ENCODE peak calls at places on chromosomes 1 and 21, in six cellular contexts. One of them, this sample, is unnamed.
A peak's percentile ranks its signal among the peaks of the same experiment; 100 is the strongest.

GRCh38 chr1:47901001-47901575 is 96.1 kb downstream of the TRABD2B start:
- DNase-seq in RWPE2: no peak
- DNase-seq in endodermal cell: peak; percentile 60
- DNase-seq in naive thymus-derived CD4-positive, alpha-beta T cell: no peak
- DNase-seq in prostate gland: no peak
- DNase-seq in transverse colon: no peak
- DNase-seq in this sample: no peak

GRCh38 chr1:31703431-31704260 is at the start of gene COL16A1:
- DNase-seq in prostate gland: peak; percentile 53
- DNase-seq in endodermal cell: peak; percentile 85
- DNase-seq in RWPE2: no peak
- DNase-seq in transverse colon: peak; percentile 63
- DNase-seq in naive thymus-derived CD4-positive, alpha-beta T cell: no peak
- DNase-seq in this sample: no peak

GRCh38 chr1:42737257-42737656 is 2.8 kb downstream of the CLDN19 start:
- DNase-seq in naive thymus-derived CD4-positive, alpha-beta T cell: no peak
- DNase-seq in RWPE2: no peak
- DNase-seq in transverse colon: peak; percentile 67
- DNase-seq in prostate gland: peak; percentile 85
- DNase-seq in endodermal cell: peak; percentile 34
- DNase-seq in this sample: no peak

GRCh38 chr1:66359815-66360214 is 174.1 kb upstream of the SGIP1 start:
- DNase-seq in endodermal cell: no peak
- DNase-seq in RWPE2: no peak
- DNase-seq in naive thymus-derived CD4-positive, alpha-beta T cell: no peak
- DNase-seq in transverse colon: no peak
- DNase-seq in prostate gland: no peak
- DNase-seq in this sample: no peak

GRCh38 chr21:41926068-41926806 is 27.6 kb downstream of the C2CD2 start:
- DNase-seq in transverse colon: no peak
- DNase-seq in naive thymus-derived CD4-positive, alpha-beta T cell: peak; percentile 69
- DNase-seq in RWPE2: no peak
- DNase-seq in prostate gland: peak; percentile 35
- DNase-seq in endodermal cell: peak; percentile 68
- DNase-seq in this sample: no peak

GRCh38 chr1:111882986-111883560 is 106.4 kb downstream of the KCND3 start:
- DNase-seq in RWPE2: no peak
- DNase-seq in naive thymus-derived CD4-positive, alpha-beta T cell: no peak
- DNase-seq in prostate gland: no peak
- DNase-seq in transverse colon: no peak
- DNase-seq in endodermal cell: no peak
- DNase-seq in this sample: no peak

GRCh38 chr1:61446531-61446991 is 278.4 kb downstream of the TM2D1 start:
- DNase-seq in RWPE2: no peak
- DNase-seq in endodermal cell: no peak
- DNase-seq in transverse colon: no peak
- DNase-seq in prostate gland: no peak
- DNase-seq in naive thymus-derived CD4-positive, alpha-beta T cell: no peak
- DNase-seq in this sample: no peak

GRCh38 chr1:161835963-161836362 is 69.8 kb downstream of the ATF6 start:
- DNase-seq in transverse colon: no peak
- DNase-seq in endodermal cell: no peak
- DNase-seq in naive thymus-derived CD4-positive, alpha-beta T cell: no peak
- DNase-seq in prostate gland: no peak
- DNase-seq in RWPE2: no peak
- DNase-seq in this sample: no peak

GRCh38 chr1:229803601-229804217 is 177.7 kb downstream of the URB2 start:
- DNase-seq in naive thymus-derived CD4-positive, alpha-beta T cell: no peak
- DNase-seq in transverse colon: no peak
- DNase-seq in RWPE2: no peak
- DNase-seq in endodermal cell: no peak
- DNase-seq in prostate gland: peak; percentile 12
- DNase-seq in this sample: no peak

GRCh38 chr1:213649373-213649772 is 338.4 kb upstream of the PROX1 start:
- DNase-seq in endodermal cell: peak; percentile 61
- DNase-seq in transverse colon: no peak
- DNase-seq in naive thymus-derived CD4-positive, alpha-beta T cell: no peak
- DNase-seq in RWPE2: no peak
- DNase-seq in prostate gland: no peak
- DNase-seq in this sample: no peak

GRCh38 chr1:6163191-6163972 is 16.7 kb downstream of the CHD5 start:
- DNase-seq in transverse colon: no peak
- DNase-seq in endodermal cell: no peak
- DNase-seq in naive thymus-derived CD4-positive, alpha-beta T cell: no peak
- DNase-seq in prostate gland: no peak
- DNase-seq in RWPE2: no peak
- DNase-seq in this sample: no peak

GRCh38 chr1:231226161-231226560 is 14.9 kb upstream of the GNPAT start:
- DNase-seq in endodermal cell: no peak
- DNase-seq in transverse colon: no peak
- DNase-seq in naive thymus-derived CD4-positive, alpha-beta T cell: no peak
- DNase-seq in prostate gland: no peak
- DNase-seq in RWPE2: no peak
- DNase-seq in this sample: no peak

GRCh38 chr1:217333939-217334338 is 297.0 kb downstream of the GPATCH2 start:
- DNase-seq in prostate gland: no peak
- DNase-seq in RWPE2: no peak
- DNase-seq in transverse colon: peak; percentile 9
- DNase-seq in naive thymus-derived CD4-positive, alpha-beta T cell: no peak
- DNase-seq in endodermal cell: peak; percentile 90
- DNase-seq in this sample: no peak

GRCh38 chr1:183209533-183210158 is 23.6 kb downstream of the LAMC2 start:
- DNase-seq in naive thymus-derived CD4-positive, alpha-beta T cell: no peak
- DNase-seq in transverse colon: no peak
- DNase-seq in endodermal cell: no peak
- DNase-seq in prostate gland: no peak
- DNase-seq in RWPE2: no peak
- DNase-seq in this sample: no peak

GRCh38 chr1:187244623-187245022 is 415.9 kb downstream of the PLA2G4A start:
- DNase-seq in prostate gland: peak; percentile 50
- DNase-seq in endodermal cell: no peak
- DNase-seq in transverse colon: no peak
- DNase-seq in RWPE2: no peak
- DNase-seq in naive thymus-derived CD4-positive, alpha-beta T cell: no peak
- DNase-seq in this sample: no peak

GRCh38 chr1:64950284-64950809 is 16.0 kb downstream of the JAK1 start:
- DNase-seq in prostate gland: no peak
- DNase-seq in transverse colon: no peak
- DNase-seq in naive thymus-derived CD4-positive, alpha-beta T cell: no peak
- DNase-seq in RWPE2: no peak
- DNase-seq in endodermal cell: no peak
- DNase-seq in this sample: no peak

GRCh38 chr1:115158181-115158580 is 68.9 kb upstream of the TSPAN2 start:
- DNase-seq in prostate gland: no peak
- DNase-seq in naive thymus-derived CD4-positive, alpha-beta T cell: no peak
- DNase-seq in RWPE2: peak; percentile 80
- DNase-seq in transverse colon: no peak
- DNase-seq in endodermal cell: no peak
- DNase-seq in this sample: peak; percentile 14

GRCh38 chr1:212930986-212931678 is 19.2 kb upstream of the VASH2 start:
- DNase-seq in RWPE2: no peak
- DNase-seq in naive thymus-derived CD4-positive, alpha-beta T cell: no peak
- DNase-seq in transverse colon: no peak
- DNase-seq in endodermal cell: peak; percentile 26
- DNase-seq in prostate gland: no peak
- DNase-seq in this sample: peak; percentile 27

GRCh38 chr1:966135-966602 is at the start of gene PLEKHN1:
- DNase-seq in naive thymus-derived CD4-positive, alpha-beta T cell: no peak
- DNase-seq in RWPE2: no peak
- DNase-seq in endodermal cell: peak; percentile 88
- DNase-seq in prostate gland: peak; percentile 46
- DNase-seq in transverse colon: peak; percentile 60
- DNase-seq in this sample: no peak

GRCh38 chr1:159091547-159092397 is 15.2 kb upstream of the AIM2 start:
- DNase-seq in endodermal cell: no peak
- DNase-seq in transverse colon: no peak
- DNase-seq in prostate gland: no peak
- DNase-seq in RWPE2: no peak
- DNase-seq in naive thymus-derived CD4-positive, alpha-beta T cell: no peak
- DNase-seq in this sample: no peak

DNA sequence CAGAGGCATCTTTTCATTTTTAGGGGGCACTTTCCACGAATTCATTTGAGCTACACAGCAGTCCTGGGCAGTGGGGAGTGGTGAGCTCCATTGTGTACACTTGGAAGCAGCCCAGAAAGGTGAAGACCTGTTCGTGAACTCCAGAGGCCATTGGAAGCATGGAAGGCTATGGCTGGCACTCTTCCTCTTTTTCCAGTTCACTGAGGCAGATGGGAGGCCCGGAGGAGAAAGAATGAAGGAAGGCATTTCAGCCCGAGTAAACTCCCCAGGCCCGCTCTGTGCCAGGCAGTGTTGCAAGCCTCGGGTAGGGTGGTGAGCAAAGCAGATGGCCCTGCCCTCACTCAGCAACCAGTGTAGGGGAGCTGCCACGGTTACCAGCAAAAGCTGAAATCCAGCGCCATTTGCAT is 673 bp upstream of the DHCR24 start:
- DNase-seq in endodermal cell: no peak
- DNase-seq in transverse colon: no peak
- DNase-seq in prostate gland: peak; percentile 52
- DNase-seq in naive thymus-derived CD4-positive, alpha-beta T cell: no peak
- DNase-seq in RWPE2: no peak
- DNase-seq in this sample: no peak
- H3K27ac ChIP-seq in endodermal cell: peak overlapping the region; percentile 72
- H3K27ac ChIP-seq in transverse colon: peak overlapping the region; percentile 74
- H3K27ac ChIP-seq in prostate gland: peak overlapping the region; percentile 79
- H3K27ac ChIP-seq in naive thymus-derived CD4-positive, alpha-beta T cell: no peak overlapping the region
- H3K27ac ChIP-seq in RWPE2: peak overlapping the region; percentile 79
- H3K27ac ChIP-seq in this sample: peak overlapping the region; percentile 61

DNA sequence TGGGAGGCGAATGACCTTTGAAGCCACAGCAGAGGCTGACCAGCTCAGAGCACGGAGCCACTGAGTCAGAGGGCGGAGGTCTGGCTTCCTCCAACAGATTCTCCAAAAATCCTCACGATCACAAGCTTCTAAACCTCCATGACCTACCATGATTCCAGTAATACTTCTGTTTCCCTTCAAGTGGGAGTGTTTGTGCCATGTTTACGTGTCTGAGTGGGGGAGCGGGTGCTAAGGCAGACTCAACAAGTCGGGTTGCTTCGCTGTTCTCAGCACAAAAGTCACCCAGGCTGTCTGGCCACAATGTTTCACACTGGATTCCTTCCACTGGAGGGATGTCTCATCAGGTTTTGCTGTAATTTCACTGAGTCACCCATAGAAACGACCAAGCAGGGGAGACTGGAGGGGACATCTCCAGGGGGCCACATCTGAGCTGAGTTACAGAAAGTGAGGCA is 86.2 kb downstream of the SLC66A1 start:
- DNase-seq in RWPE2: no peak
- DNase-seq in naive thymus-derived CD4-positive, alpha-beta T cell: no peak
- DNase-seq in transverse colon: peak; percentile 39
- DNase-seq in prostate gland: no peak
- DNase-seq in endodermal cell: no peak
- DNase-seq in this sample: no peak
- H3K27ac ChIP-seq in RWPE2: no peak overlapping the region
- H3K27ac ChIP-seq in naive thymus-derived CD4-positive, alpha-beta T cell: no peak overlapping the region
- H3K27ac ChIP-seq in transverse colon: peak overlapping the region; percentile 63
- H3K27ac ChIP-seq in prostate gland: no peak overlapping the region
- H3K27ac ChIP-seq in endodermal cell: no peak overlapping the region
- H3K27ac ChIP-seq in this sample: peak overlapping the region; percentile 78

GRCh38 chr1:93846929-93847810 is 31.8 kb downstream of the DNTTIP2 start:
- DNase-seq in RWPE2: peak; percentile 84
- DNase-seq in endodermal cell: peak; percentile 95
- DNase-seq in prostate gland: peak; percentile 89
- DNase-seq in naive thymus-derived CD4-positive, alpha-beta T cell: peak; percentile 94
- DNase-seq in transverse colon: peak; percentile 92
- DNase-seq in this sample: peak; percentile 94

GRCh38 chr1:93851878-93852277 is 27.1 kb downstream of the DNTTIP2 start:
- DNase-seq in RWPE2: no peak
- DNase-seq in naive thymus-derived CD4-positive, alpha-beta T cell: no peak
- DNase-seq in transverse colon: no peak
- DNase-seq in prostate gland: no peak
- DNase-seq in endodermal cell: no peak
- DNase-seq in this sample: no peak

GRCh38 chr1:93848352-93848883 is 30.6 kb downstream of the DNTTIP2 start:
- DNase-seq in endodermal cell: no peak
- DNase-seq in transverse colon: no peak
- DNase-seq in prostate gland: no peak
- DNase-seq in RWPE2: no peak
- DNase-seq in naive thymus-derived CD4-positive, alpha-beta T cell: no peak
- DNase-seq in this sample: no peak

GRCh38 chr1:93847811-93848288 is 31.2 kb downstream of the DNTTIP2 start:
- DNase-seq in RWPE2: peak; percentile 61
- DNase-seq in prostate gland: peak; percentile 51
- DNase-seq in transverse colon: peak; percentile 73
- DNase-seq in naive thymus-derived CD4-positive, alpha-beta T cell: peak; percentile 71
- DNase-seq in endodermal cell: peak; percentile 84
- DNase-seq in this sample: no peak

DNA sequence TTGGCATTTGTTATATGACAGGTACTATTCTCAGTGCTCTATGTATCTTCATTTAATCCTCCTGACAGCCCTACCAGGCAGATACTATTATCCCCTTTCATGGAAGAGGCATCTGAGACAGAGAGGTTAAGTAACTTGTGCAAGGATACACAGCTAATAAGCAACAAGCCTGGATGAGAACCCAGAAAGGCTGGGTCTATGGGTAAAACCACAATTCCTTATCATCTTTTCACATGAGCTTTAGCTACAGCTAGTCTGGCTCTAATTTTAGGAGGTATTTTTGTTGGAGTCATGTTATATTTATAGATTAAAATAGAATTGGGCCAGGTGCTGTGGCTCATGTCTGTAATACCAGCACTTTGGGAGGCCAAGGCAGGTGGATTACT is 27.7 kb downstream of the DNTTIP2 start:
- DNase-seq in naive thymus-derived CD4-positive, alpha-beta T cell: no peak
- DNase-seq in transverse colon: no peak
- DNase-seq in RWPE2: no peak
- DNase-seq in prostate gland: no peak
- DNase-seq in endodermal cell: no peak
- DNase-seq in this sample: no peak
- H3K27ac ChIP-seq in naive thymus-derived CD4-positive, alpha-beta T cell: no peak overlapping the region
- H3K27ac ChIP-seq in transverse colon: no peak overlapping the region
- H3K27ac ChIP-seq in RWPE2: no peak overlapping the region
- H3K27ac ChIP-seq in prostate gland: no peak overlapping the region
- H3K27ac ChIP-seq in endodermal cell: no peak overlapping the region
- H3K27ac ChIP-seq in this sample: no peak overlapping the region

DNA sequence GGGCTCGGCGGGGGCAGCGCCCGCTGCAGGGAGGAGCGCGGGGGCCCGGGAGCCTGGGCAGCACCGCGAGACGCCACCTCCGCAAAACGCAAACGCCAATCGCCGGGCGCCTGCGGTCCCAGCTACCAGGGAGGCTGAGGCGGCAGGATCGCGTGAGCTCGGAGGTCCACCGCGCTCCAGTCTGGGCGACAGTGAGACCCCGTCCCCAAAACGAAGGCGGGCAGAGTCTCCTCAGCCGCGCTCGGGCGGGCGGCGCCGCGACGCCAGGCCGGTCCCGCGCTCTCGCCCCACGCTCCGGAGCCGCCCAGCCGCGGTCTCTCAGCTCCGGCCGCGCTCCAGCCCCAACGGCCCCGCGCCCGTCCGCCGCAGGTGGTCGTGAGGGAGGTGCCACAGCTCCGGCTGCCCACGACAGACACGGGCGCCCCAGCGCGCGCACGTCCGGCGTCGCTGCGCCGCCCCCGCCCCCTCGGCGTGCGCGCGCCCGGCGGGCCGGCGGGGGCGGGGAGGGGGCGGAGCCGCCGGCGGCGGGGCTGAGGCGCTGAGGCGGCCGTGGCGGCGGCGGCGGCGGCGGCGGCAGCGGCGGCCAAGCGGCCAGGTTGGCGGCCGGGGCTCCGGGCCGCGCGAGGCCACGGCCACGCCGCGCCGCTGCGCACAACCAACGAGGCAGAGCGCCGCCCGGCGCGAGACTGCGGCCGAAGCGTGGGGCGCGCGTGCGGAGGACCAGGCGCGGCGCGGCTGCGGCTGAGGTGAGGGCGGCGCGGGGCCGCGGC is at the start of gene ADARB1:
- DNase-seq in naive thymus-derived CD4-positive, alpha-beta T cell: peak; percentile 67
- DNase-seq in endodermal cell: peak; percentile 91
- DNase-seq in RWPE2: no peak
- DNase-seq in prostate gland: peak; percentile 44
- DNase-seq in transverse colon: peak; percentile 57
- DNase-seq in this sample: no peak
- H3K27ac ChIP-seq in naive thymus-derived CD4-positive, alpha-beta T cell: peak within 1 kb of the TSS; percentile 87
- H3K27ac ChIP-seq in endodermal cell: peak within 1 kb of the TSS; percentile 66
- H3K27ac ChIP-seq in RWPE2: peak within 1 kb of the TSS; percentile 68
- H3K27ac ChIP-seq in prostate gland: peak within 1 kb of the TSS; percentile 96
- H3K27ac ChIP-seq in transverse colon: peak within 1 kb of the TSS; percentile 88
- H3K27ac ChIP-seq in this sample: peak within 1 kb of the TSS; percentile 94

This sample was measured in vagina.